ENCODE peak calls at places on chromosome 21, in nine cellular contexts. Y is A549, Z is HepG2, S is stomach, Q is transverse colon, W is GM12878, J is ovary, P is tibial nerve, X is sigmoid colon. M is an unnamed sample.
A peak's percentile ranks its signal among the peaks of the same experiment; 100 is the strongest.

GRCh38 chr21:43864806-43865470 is at the start of gene AGPAT3:
- DNase-seq in Z (no peak), W (no peak), X (no peak), S (no peak), Q (no peak), J (no peak), Y (no peak), P (no peak), M (no peak)

GRCh38 chr21:20443558-20444155 is 554.6 kb upstream of the NCAM2 start:
- DNase-seq in S (no peak), P (no peak), Y (peak; percentile 1), X (no peak), Z (no peak), W (no peak), Q (no peak), J (no peak), M (no peak)

GRCh38 chr21:29634410-29634809 is 305.4 kb downstream of the GRIK1 start:
- DNase-seq in J (no peak), S (no peak), W (no peak), Y (no peak), X (no peak), Z (no peak), P (no peak), Q (no peak), M (no peak)

GRCh38 chr21:43731476-43731875 is 12.5 kb downstream of the PDXK start:
- DNase-seq in W (no peak), S (peak; percentile 40), Z (peak; percentile 88), J (no peak), P (no peak), Q (no peak), X (no peak), Y (no peak), M (no peak)

GRCh38 chr21:26686705-26687104 is 113.6 kb upstream of the CYYR1 start:
- DNase-seq in W (no peak), Q (no peak), Y (no peak), X (no peak), P (no peak), J (no peak), S (no peak), Z (no peak), M (no peak)

GRCh38 chr21:28426545-28426944 is 566.1 kb downstream of the LTN1 start:
- DNase-seq in P (no peak), W (no peak), J (no peak), Y (no peak), Z (no peak), X (no peak), Q (no peak), S (no peak), M (no peak)

GRCh38 chr21:33839167-33839716 is 76.4 kb downstream of the ATP5PO start:
- DNase-seq in J (no peak), Q (no peak), W (no peak), X (no peak), Y (no peak), P (no peak), Z (no peak), S (no peak), M (no peak)

GRCh38 chr21:33817663-33818433 is 97.8 kb downstream of the ATP5PO start:
- DNase-seq in S (no peak), Y (no peak), W (no peak), Q (no peak), P (no peak), Z (no peak), J (no peak), X (no peak), M (no peak)

DNA sequence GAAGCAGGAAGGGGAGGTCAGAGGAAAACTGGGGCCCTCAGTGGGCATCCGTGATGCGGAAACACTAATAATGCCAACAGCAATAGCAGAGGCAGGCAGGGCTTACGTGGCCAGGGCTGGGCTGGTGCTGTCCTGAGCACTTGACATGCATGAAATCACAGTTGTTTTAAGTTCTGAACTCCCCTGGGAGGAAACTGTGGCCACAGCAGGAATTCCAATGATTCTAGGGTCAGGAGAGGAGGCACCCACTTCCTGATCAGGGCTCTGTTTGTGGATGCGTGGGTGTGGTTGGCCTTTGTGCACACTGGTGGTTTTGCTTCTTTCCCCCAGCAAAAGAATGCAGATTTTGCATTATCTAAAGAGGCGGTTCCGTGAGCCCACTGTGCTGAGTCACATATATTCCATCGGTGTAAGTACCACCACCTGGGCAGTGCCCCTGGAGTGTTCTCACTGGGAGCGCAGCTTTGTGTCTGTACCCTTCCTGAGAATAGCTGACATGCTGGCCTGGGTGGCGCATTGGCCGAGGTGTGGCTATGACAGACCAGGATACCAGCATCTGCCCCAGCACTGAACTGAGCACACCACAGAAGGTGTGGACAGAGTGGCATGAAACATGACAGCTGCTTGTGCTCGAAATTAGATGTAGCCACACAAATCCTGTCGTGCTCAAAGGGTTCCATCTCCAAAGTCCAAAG is 71.0 kb downstream of the PDE9A start:
- DNase-seq in Z (peak; percentile 91), S (no peak), Y (peak; percentile 51), W (no peak), P (no peak), J (no peak), X (no peak), Q (peak; percentile 84), M (no peak)
- TF ChIP-seq EP300 in Z (no peak), S (no peak), Y (no peak), W (no peak), P (no peak), J (no peak), X (no peak), Q (peak; percentile 84), M (no peak)

GRCh38 chr21:36479415-36480402 is at the start of gene CLDN14:
- DNase-seq in X (no peak), Z (peak; percentile 86), P (no peak), S (peak; percentile 65), Q (no peak), J (no peak), Y (no peak), W (no peak), M (no peak)

GRCh38 chr21:36477559-36477958 is 2.4 kb downstream of the CLDN14 start:
- DNase-seq in Z (no peak), X (no peak), P (no peak), S (no peak), Y (no peak), Q (no peak), J (no peak), W (no peak), M (no peak)

GRCh38 chr21:36478941-36479340 is 981 bp downstream of the CLDN14 start:
- DNase-seq in S (no peak), J (no peak), P (no peak), Q (no peak), X (no peak), Y (peak; percentile 28), W (no peak), Z (no peak), M (no peak)

GRCh38 chr21:36477001-36477400 is 2.9 kb downstream of the CLDN14 start:
- DNase-seq in Q (no peak), S (no peak), Z (no peak), P (no peak), W (no peak), J (no peak), Y (no peak), X (no peak), M (no peak)

GRCh38 chr21:36478207-36478701 is 1.7 kb downstream of the CLDN14 start:
- DNase-seq in Y (peak; percentile 86), W (no peak), S (no peak), J (no peak), Q (no peak), P (no peak), Z (no peak), X (no peak), M (no peak)
- TF ChIP-seq POLR2A in Y (no peak), W (no peak), S (no peak), J (no peak), Q (no peak), P (no peak), Z (no peak), X (no peak), M (no peak)

GRCh38 chr21:25564349-25564948 is 42.8 kb downstream of the MRPL39 start:
- DNase-seq in Y (no peak), Z (no peak), P (no peak), X (no peak), J (no peak), W (no peak), S (no peak), Q (no peak), M (no peak)

GRCh38 chr21:25560151-25560783 is 47.0 kb downstream of the MRPL39 start:
- DNase-seq in Q (no peak), P (no peak), J (no peak), Z (no peak), X (no peak), W (no peak), S (no peak), Y (no peak), M (no peak)

GRCh38 chr21:25563399-25564116 is 43.7 kb downstream of the MRPL39 start:
- DNase-seq in Q (peak; percentile 30), Z (no peak), W (peak; percentile 87), P (no peak), Y (no peak), J (no peak), X (no peak), S (no peak), M (no peak)

GRCh38 chr21:25562660-25563059 is 44.6 kb downstream of the MRPL39 start:
- DNase-seq in Y (no peak), Q (no peak), X (no peak), P (no peak), Z (no peak), S (no peak), W (no peak), J (no peak), M (no peak)

GRCh38 chr21:25561668-25562641 is 45.3 kb downstream of the MRPL39 start:
- DNase-seq in P (no peak), X (peak; percentile 73), Q (peak; percentile 68), Z (no peak), J (peak; percentile 31), W (peak; percentile 66), Y (peak; percentile 2), S (peak; percentile 45), M (peak; percentile 78)
- TF ChIP-seq CTCF in P (peak; percentile 27), X (no peak), Q (no peak), Z (no peak), J (no peak), W (peak; percentile 10), Y (no peak), S (no peak), M (no peak)

GRCh38 chr21:41251961-41252642 is 64.5 kb upstream of the FAM3B start:
- DNase-seq in X (no peak), W (no peak), Z (no peak), P (no peak), S (no peak), Y (no peak), Q (no peak), J (no peak), M (no peak)

GRCh38 chr21:41249476-41249875 is 67.1 kb upstream of the FAM3B start:
- DNase-seq in X (no peak), Z (no peak), W (no peak), Y (no peak), S (no peak), J (no peak), Q (no peak), P (no peak), M (no peak)

GRCh38 chr21:41247976-41248545 is 68.5 kb upstream of the FAM3B start:
- DNase-seq in Q (no peak), Y (no peak), Z (no peak), W (no peak), J (no peak), P (no peak), S (no peak), X (no peak), M (no peak)

GRCh38 chr21:41247561-41247968 is 69.0 kb upstream of the FAM3B start:
- DNase-seq in P (no peak), X (no peak), Q (peak; percentile 57), J (no peak), S (peak; percentile 81), Z (peak; percentile 28), W (no peak), Y (no peak), M (no peak)

DNA sequence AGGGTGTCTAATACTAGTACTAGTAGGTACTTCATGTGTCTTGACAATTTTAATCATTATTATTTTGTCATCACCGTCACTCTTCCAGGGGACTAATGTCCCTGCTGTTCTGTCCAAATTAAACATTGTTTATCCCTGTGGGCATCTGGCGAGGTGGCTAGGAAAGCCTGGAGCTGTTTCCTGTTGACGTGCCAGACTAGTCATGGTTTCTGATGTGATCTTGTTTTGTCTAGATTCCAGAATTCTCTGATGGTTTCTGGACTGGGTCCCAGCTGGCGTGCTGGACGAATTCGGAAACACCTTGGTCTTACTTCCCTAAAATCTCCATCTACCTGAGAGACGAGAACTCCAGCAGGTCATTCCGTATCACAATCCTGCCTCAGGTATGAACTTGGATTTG is 66.1 kb upstream of the FAM3B start:
- DNase-seq in Z (no peak), J (no peak), X (no peak), W (no peak), S (peak; percentile 63), Q (no peak), Y (no peak), P (no peak), M (no peak)
- TF ChIP-seq EP300 in Z (no peak), J (no peak), X (no peak), W (no peak), S (no peak), Q (no peak), Y (no peak), P (peak; percentile 59), M (no peak)

M was measured in suprapubic skin.